ENCODE peak calls at places on chromosome 13, in four cellular contexts. U is stimulated activated effector memory CD8-positive, alpha-beta T cell treated with anti-CD3 and anti-CD28 coated beads, Interleukin-12 subunit alpha, Interleukin-12 subunit beta, amount 100 ng/mL, for 72 hours; H is CMK; C is left cardiac atrium. E is an unnamed sample.

GRCh38 chr13:49308977-49309408 is 61.3 kb downstream of the CDADC1 start:
- DNase-seq in H (no peak), U (no peak), C (peak), E (peak)

GRCh38 chr13:25300861-25301346 is 521 bp upstream of the NUP58 start:
- DNase-seq in H (no peak), C (peak), U (no peak), E (peak)

GRCh38 chr13:98214707-98215106 is 37.6 kb upstream of the RNF113B start:
- DNase-seq in H (no peak), U (no peak), C (no peak), E (no peak)

GRCh38 chr13:96810104-96810503 is 184.2 kb downstream of the OXGR1 start:
- DNase-seq in U (no peak), C (no peak), H (no peak), E (no peak)

GRCh38 chr13:75762066-75762937 is 126.2 kb downstream of the LMO7 start:
- DNase-seq in H (no peak), C (no peak), U (no peak), E (no peak)

GRCh38 chr13:35791191-35791902 is 314.9 kb upstream of the MAB21L1 start:
- DNase-seq in C (no peak), H (no peak), U (no peak), E (no peak)

GRCh38 chr13:42638101-42638500 is 64.1 kb downstream of the TNFSF11 start:
- DNase-seq in C (no peak), H (no peak), U (no peak), E (no peak)

GRCh38 chr13:79913141-79913827 is 427.6 kb downstream of the SPRY2 start:
- DNase-seq in C (no peak), U (no peak), H (no peak), E (no peak)

GRCh38 chr13:95630593-95630992 is 13.9 kb downstream of the DZIP1 start:
- DNase-seq in C (no peak), H (no peak), U (no peak), E (no peak)

GRCh38 chr13:114047358-114047881 is 73.5 kb upstream of the C13orf46 start:
- DNase-seq in U (no peak), H (no peak), C (no peak), E (no peak)

GRCh38 chr13:87999141-87999765 is 328.1 kb downstream of the SLITRK5 start:
- DNase-seq in H (no peak), C (no peak), U (no peak), E (no peak)

GRCh38 chr13:41268764-41269163 is 5.4 kb upstream of the MTRF1 start:
- DNase-seq in H (no peak), C (no peak), U (no peak), E (no peak)

GRCh38 chr13:35675651-35676050 is 199.2 kb upstream of the MAB21L1 start:
- DNase-seq in H (no peak), C (no peak), U (no peak), E (no peak)

GRCh38 chr13:110017379-110017778 is 231.0 kb upstream of the IRS2 start:
- DNase-seq in U (no peak), H (no peak), C (no peak), E (no peak)

GRCh38 chr13:98922306-98922705 is 55.6 kb downstream of the DOCK9 start:
- DNase-seq in H (no peak), U (no peak), C (no peak), E (no peak)

GRCh38 chr13:82412749-82413148 is 1469.5 kb downstream of the SLITRK1 start:
- DNase-seq in H (no peak), U (no peak), C (no peak), E (no peak)

GRCh38 chr13:73107970-73108369 is 49.2 kb downstream of the KLF5 start:
- DNase-seq in H (no peak), C (no peak), U (no peak), E (no peak)

GRCh38 chr13:25980255-25980654 is 71.6 kb downstream of the SHISA2 start:
- DNase-seq in H (no peak), C (no peak), U (no peak), E (no peak)

GRCh38 chr13:110464547-110465343 is 96.8 kb downstream of the RAB20 start:
- DNase-seq in U (no peak), H (no peak), C (no peak), E (no peak)

GRCh38 chr13:109628251-109628699 is 158.1 kb downstream of the IRS2 start:
- DNase-seq in U (no peak), H (no peak), C (no peak), E (no peak)